ENCODE peak calls at places on chromosomes 3 and 15, in four cellular contexts. X is K562, N is HL-60, O is GM12878. C is an unnamed sample.
A peak's percentile ranks its signal among the peaks of the same experiment; 100 is the strongest.

GRCh38 chr3:49001155-49001554 is 6.0 kb upstream of the WDR6 start:
- DNase-seq in O (no peak), N (no peak), X (no peak), C (no peak)

GRCh38 chr3:117017135-117017990 is 307.8 kb downstream of the TUSC7 start:
- DNase-seq in O (no peak), X (no peak), N (no peak), C (no peak)

GRCh38 chr15:36185438-36185837 is 394.0 kb upstream of the CDIN1 start:
- DNase-seq in X (no peak), N (no peak), O (no peak), C (no peak)

GRCh38 chr3:14989943-14990753 is 42.8 kb downstream of the NR2C2 start:
- DNase-seq in X (no peak), N (no peak), O (no peak), C (no peak)

GRCh38 chr15:73323956-73324355 is 44.8 kb downstream of the HCN4 start:
- DNase-seq in O (no peak), X (no peak), N (no peak), C (no peak)

GRCh38 chr3:126448141-126448892 is 27.4 kb downstream of the ZXDC start:
- DNase-seq in N (no peak), X (no peak), O (no peak), C (no peak)

GRCh38 chr15:22952826-22953579 is 27.2 kb downstream of the CYFIP1 start:
- DNase-seq in X (no peak), O (no peak), N (no peak), C (no peak)

GRCh38 chr3:32374788-32375595 is 16.7 kb upstream of the CMTM7 start:
- DNase-seq in N (no peak), X (peak; percentile 51), O (peak; percentile 42), C (no peak)

GRCh38 chr3:98577178-98577895 is 16.1 kb downstream of the CPOX start:
- DNase-seq in O (no peak), X (no peak), N (no peak), C (no peak)

GRCh38 chr3:171806200-171807128 is 3.8 kb downstream of the PLD1 start:
- DNase-seq in O (no peak), X (peak; percentile 47), N (no peak), C (no peak)

GRCh38 chr15:79969175-79969574 is 1.8 kb downstream of the BCL2A1 start:
- DNase-seq in N (no peak), X (no peak), O (no peak), C (no peak)

GRCh38 chr3:8663177-8664061 is 18.8 kb upstream of the SSUH2 start:
- DNase-seq in O (peak; percentile 36), N (peak; percentile 7), X (peak; percentile 90), C (peak; percentile 29)

GRCh38 chr3:183210862-183211341 is 42.2 kb upstream of the B3GNT5 start:
- DNase-seq in O (no peak), N (peak; percentile 72), X (no peak), C (no peak)

GRCh38 chr3:100216713-100217112 is 44.1 kb upstream of the TBC1D23 start:
- DNase-seq in X (no peak), O (no peak), N (no peak), C (no peak)

GRCh38 chr3:126957776-126958637 is 24.9 kb upstream of the PLXNA1 start:
- DNase-seq in O (no peak), X (no peak), N (no peak), C (no peak)

GRCh38 chr15:41203395-41203794 is 27.2 kb downstream of the EXD1 start:
- DNase-seq in N (no peak), O (no peak), X (no peak), C (no peak)

GRCh38 chr15:85316244-85316934 is 64.0 kb upstream of the AKAP13 start:
- DNase-seq in X (no peak), O (no peak), N (no peak), C (no peak)

GRCh38 chr3:38114875-38115644 is 21.9 kb downstream of the ACAA1 start:
- DNase-seq in O (no peak), X (no peak), N (no peak), C (no peak)

GRCh38 chr15:38255690-38256089 is 3.1 kb downstream of the SPRED1 start:
- DNase-seq in N (no peak), O (no peak), X (no peak), C (no peak)

GRCh38 chr3:32448686-32449474 is 53.8 kb downstream of the CMTM6 start:
- DNase-seq in N (no peak), X (no peak), O (no peak), C (no peak)

DNA sequence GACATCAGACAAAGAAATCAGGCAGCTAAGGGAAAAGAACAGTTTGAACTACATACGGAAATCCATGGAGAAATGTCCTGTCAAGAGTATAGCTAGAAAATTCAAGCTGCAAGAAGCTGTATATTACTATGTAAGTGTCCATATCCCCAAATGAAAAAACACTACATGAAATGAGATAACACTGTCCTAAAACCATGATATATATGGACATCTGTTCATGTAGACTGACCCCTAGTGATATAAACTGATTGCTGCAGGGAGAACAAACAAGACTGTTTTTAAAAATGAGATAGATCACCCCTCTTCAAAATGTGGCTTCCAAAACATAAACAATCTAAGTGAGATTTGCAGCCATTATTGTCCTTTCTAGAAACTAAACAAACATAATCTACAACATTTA is 985.6 kb downstream of the EPHA3 start:
- DNase-seq in O (no peak), X (no peak), N (peak; percentile 0), C (no peak)
- TF ChIP-seq SPI1 in O (no peak), X (no peak), N (no peak), C (no peak)

GRCh38 chr3:66407281-66408218 is 93.3 kb downstream of the LRIG1 start:
- DNase-seq in O (no peak), X (peak; percentile 83), N (peak; percentile 13), C (peak; percentile 89)
- TF ChIP-seq POLR2AphosphoS5 in O (no peak), X (no peak), N (no peak), C (no peak)

GRCh38 chr15:31235298-31236183 is 91.1 kb upstream of the KLF13 start:
- DNase-seq in N (no peak), O (no peak), X (no peak), C (no peak)

GRCh38 chr15:31237042-31237324 is 89.7 kb upstream of the KLF13 start:
- DNase-seq in X (no peak), O (no peak), N (no peak), C (no peak)

GRCh38 chr15:31234815-31235214 is 91.8 kb upstream of the KLF13 start:
- DNase-seq in X (no peak), N (no peak), O (no peak), C (no peak)

GRCh38 chr15:31238369-31238768 is 88.3 kb upstream of the KLF13 start:
- DNase-seq in O (no peak), X (no peak), N (no peak), C (no peak)

GRCh38 chr15:31236184-31237041 is 90.2 kb upstream of the KLF13 start:
- DNase-seq in N (no peak), X (peak; percentile 46), O (no peak), C (no peak)
- TF ChIP-seq SPI1 in N (no peak), X (no peak), O (no peak), C (no peak)

GRCh38 chr15:87209891-87210649 is 1046.5 kb downstream of the NTRK3 start:
- DNase-seq in X (no peak), N (no peak), O (no peak), C (no peak)
- TF ChIP-seq POLR2AphosphoS5 in X (no peak), N (no peak), O (no peak), C (no peak)

C was measured in GM12891.